ENCODE peak calls at places on chromosome 6, in nine cellular contexts. M, X, Y, C, V, J, T, E and I are unnamed samples.
A peak's percentile ranks its signal among the peaks of the same experiment; 100 is the strongest.

GRCh38 chr6:14175031-14175430 is 57.5 kb downstream of the CD83 start:
- DNase-seq in M (no peak), X (no peak), Y (no peak), C (no peak), V (no peak), J (no peak), T (no peak), E (no peak), I (no peak)

GRCh38 chr6:138374815-138375214 is 2.9 kb upstream of the SMIM28 start:
- DNase-seq in M (no peak), X (no peak), Y (no peak), C (no peak), V (no peak), J (no peak), T (no peak), E (no peak), I (no peak)

GRCh38 chr6:52498538-52499017 is 78.3 kb downstream of the TRAM2 start:
- DNase-seq in M (no peak), X (no peak), Y (no peak), C (no peak), V (no peak), J (no peak), T (no peak), E (no peak), I (no peak)

GRCh38 chr6:17881085-17881883 is 106.2 kb downstream of the KIF13A start:
- DNase-seq in M (no peak), X (no peak), Y (peak; percentile 24), C (no peak), V (no peak), J (no peak), T (no peak), E (peak; percentile 28), I (peak; percentile 78)

GRCh38 chr6:38773338-38773737 is 58.2 kb downstream of the DNAH8 start:
- DNase-seq in M (no peak), X (peak; percentile 47), Y (no peak), C (no peak), V (no peak), J (peak; percentile 8), T (peak; percentile 74), E (no peak), I (no peak)

GRCh38 chr6:12328701-12329100 is 38.5 kb downstream of the EDN1 start:
- DNase-seq in M (no peak), X (no peak), Y (no peak), C (no peak), V (no peak), J (no peak), T (no peak), E (no peak), I (no peak)

GRCh38 chr6:154164397-154164796 is 125.4 kb downstream of the OPRM1 start:
- DNase-seq in M (no peak), X (no peak), Y (no peak), C (no peak), V (no peak), J (peak; percentile 94), T (no peak), E (no peak), I (peak; percentile 61)

GRCh38 chr6:148203970-148204369 is 138.7 kb upstream of the SASH1 start:
- DNase-seq in M (no peak), X (no peak), Y (no peak), C (peak; percentile 5), V (peak; percentile 56), J (peak; percentile 41), T (no peak), E (peak; percentile 85), I (no peak)

GRCh38 chr6:52570291-52570700 is 6.6 kb downstream of the TRAM2 start:
- DNase-seq in M (no peak), X (no peak), Y (no peak), C (no peak), V (no peak), J (no peak), T (no peak), E (no peak), I (no peak)

GRCh38 chr6:167137881-167138280 is 15.0 kb downstream of the CCR6 start:
- DNase-seq in M (no peak), X (no peak), Y (no peak), C (no peak), V (no peak), J (no peak), T (no peak), E (no peak), I (no peak)

GRCh38 chr6:116536216-116536621 is 9.3 kb downstream of the TRAPPC3L start:
- DNase-seq in M (no peak), X (peak; percentile 64), Y (no peak), C (no peak), V (peak; percentile 40), J (peak; percentile 82), T (no peak), E (peak; percentile 71), I (peak; percentile 16)

GRCh38 chr6:78629836-78630235 is 237.5 kb upstream of the IRAK1BP1 start:
- DNase-seq in M (no peak), X (no peak), Y (no peak), C (no peak), V (no peak), J (no peak), T (no peak), E (no peak), I (no peak)

GRCh38 chr6:121984956-121985355 is 414.5 kb upstream of the HSF2 start:
- DNase-seq in M (no peak), X (no peak), Y (no peak), C (no peak), V (no peak), J (no peak), T (peak; percentile 39), E (no peak), I (no peak)

GRCh38 chr6:170405311-170405975 is 98.9 kb downstream of the FAM120B start:
- DNase-seq in M (no peak), X (no peak), Y (no peak), C (no peak), V (no peak), J (peak; percentile 94), T (no peak), E (peak; percentile 29), I (no peak)

GRCh38 chr6:159023893-159024292 is 20.9 kb downstream of the TAGAP start:
- DNase-seq in M (no peak), X (no peak), Y (no peak), C (no peak), V (no peak), J (no peak), T (no peak), E (no peak), I (no peak)

GRCh38 chr6:107244742-107245470 is 129.6 kb upstream of the BEND3 start:
- DNase-seq in M (no peak), X (no peak), Y (no peak), C (no peak), V (no peak), J (no peak), T (no peak), E (no peak), I (no peak)

GRCh38 chr6:53682654-53683053 is 17.1 kb upstream of the KLHL31 start:
- DNase-seq in M (no peak), X (no peak), Y (no peak), C (no peak), V (no peak), J (no peak), T (no peak), E (no peak), I (no peak)

GRCh38 chr6:136007355-136007754 is 155.9 kb downstream of the PDE7B start:
- DNase-seq in M (no peak), X (no peak), Y (no peak), C (no peak), V (no peak), J (no peak), T (no peak), E (peak; percentile 5), I (no peak)

GRCh38 chr6:6002005-6002808 is 4.5 kb downstream of the NRN1 start:
- DNase-seq in M (no peak), X (no peak), Y (no peak), C (no peak), V (no peak), J (no peak), T (peak; percentile 63), E (no peak), I (peak; percentile 49)

GRCh38 chr6:130783416-130784107 is 43.6 kb upstream of the SMLR1 start:
- DNase-seq in M (no peak), X (no peak), Y (no peak), C (no peak), V (no peak), J (no peak), T (no peak), E (no peak), I (no peak)

GRCh38 chr6:8993111-8993510 is 557.8 kb upstream of the SLC35B3 start:
- DNase-seq in M (no peak), X (no peak), Y (no peak), C (no peak), V (no peak), J (no peak), T (no peak), E (no peak), I (no peak)

GRCh38 chr6:53240763-53241162 is 92.1 kb upstream of the GCM1 start:
- DNase-seq in M (no peak), X (no peak), Y (no peak), C (no peak), V (no peak), J (no peak), T (no peak), E (no peak), I (no peak)

GRCh38 chr6:146433881-146434741 is 109.5 kb upstream of the RAB32 start:
- DNase-seq in M (no peak), X (no peak), Y (no peak), C (no peak), V (no peak), J (peak; percentile 28), T (peak; percentile 58), E (no peak), I (peak; percentile 42)

GRCh38 chr6:107737397-107737793 is 86.7 kb downstream of the SCML4 start:
- DNase-seq in M (no peak), X (no peak), Y (no peak), C (no peak), V (no peak), J (no peak), T (no peak), E (no peak), I (no peak)

GRCh38 chr6:30889138-30889885 is 5.0 kb downstream of the DDR1 start:
- DNase-seq in M (no peak), X (no peak), Y (no peak), C (no peak), V (no peak), J (no peak), T (peak; percentile 16), E (no peak), I (no peak)

GRCh38 chr6:52937908-52938307 is 28.4 kb upstream of the GSTA3 start:
- DNase-seq in M (no peak), X (no peak), Y (no peak), C (no peak), V (no peak), J (no peak), T (no peak), E (no peak), I (no peak)

GRCh38 chr6:96522469-96523009 is 933 bp downstream of the UFL1 start:
- DNase-seq in M (no peak), X (no peak), Y (no peak), C (no peak), V (no peak), J (peak; percentile 20), T (no peak), E (no peak), I (no peak)

GRCh38 chr6:72322778-72323177 is 299.1 kb upstream of the KCNQ5 start:
- DNase-seq in M (no peak), X (no peak), Y (no peak), C (no peak), V (no peak), J (peak; percentile 30), T (no peak), E (no peak), I (no peak)

GRCh38 chr6:63816979-63817436 is 181.4 kb downstream of the PHF3 start:
- DNase-seq in M (no peak), X (no peak), Y (no peak), C (no peak), V (no peak), J (peak; percentile 54), T (peak; percentile 52), E (peak; percentile 10), I (no peak)

GRCh38 chr6:56866917-56867522 is 87.9 kb upstream of the BEND6 start:
- DNase-seq in M (no peak), X (no peak), Y (no peak), C (no peak), V (no peak), J (peak; percentile 66), T (no peak), E (no peak), I (no peak)

GRCh38 chr6:138328210-138328609 is 49.5 kb upstream of the SMIM28 start:
- DNase-seq in M (no peak), X (no peak), Y (no peak), C (no peak), V (no peak), J (no peak), T (no peak), E (no peak), I (no peak)